ENCODE peak calls at places on chromosomes 2 and 18, in seven cellular contexts. One of them, this sample, is unnamed.

GRCh38 chr18:13429016-13429415 is 210.5 kb downstream of the LDLRAD4 start:
- DNase-seq in CD8-positive, alpha-beta memory T cell: no peak
- DNase-seq in fibroblast of the conjunctiva: no peak
- DNase-seq in pulmonary artery endothelial cell: no peak
- DNase-seq in NB4: no peak
- DNase-seq in HT1080: no peak
- DNase-seq in activated CD8-positive, alpha-beta T cell treated with anti-CD3 and anti-CD28 coated beads for 36 hours: no peak
- DNase-seq in this sample: no peak

GRCh38 chr18:40651163-40651562 is 1303.9 kb upstream of the PIK3C3 start:
- DNase-seq in CD8-positive, alpha-beta memory T cell: no peak
- DNase-seq in fibroblast of the conjunctiva: no peak
- DNase-seq in pulmonary artery endothelial cell: no peak
- DNase-seq in NB4: no peak
- DNase-seq in HT1080: no peak
- DNase-seq in activated CD8-positive, alpha-beta T cell treated with anti-CD3 and anti-CD28 coated beads for 36 hours: no peak
- DNase-seq in this sample: no peak

GRCh38 chr2:65103013-65103720 is 26.7 kb downstream of the RAB1A start:
- DNase-seq in CD8-positive, alpha-beta memory T cell: no peak
- DNase-seq in fibroblast of the conjunctiva: no peak
- DNase-seq in pulmonary artery endothelial cell: no peak
- DNase-seq in NB4: no peak
- DNase-seq in HT1080: no peak
- DNase-seq in activated CD8-positive, alpha-beta T cell treated with anti-CD3 and anti-CD28 coated beads for 36 hours: no peak
- DNase-seq in this sample: no peak

GRCh38 chr2:127663566-127664064 is 11.7 kb downstream of the LIMS2 start:
- DNase-seq in CD8-positive, alpha-beta memory T cell: no peak
- DNase-seq in fibroblast of the conjunctiva: no peak
- DNase-seq in pulmonary artery endothelial cell: no peak
- DNase-seq in NB4: no peak
- DNase-seq in HT1080: no peak
- DNase-seq in activated CD8-positive, alpha-beta T cell treated with anti-CD3 and anti-CD28 coated beads for 36 hours: no peak
- DNase-seq in this sample: no peak

GRCh38 chr2:240873098-240873788 is 4.6 kb downstream of the AGXT start:
- DNase-seq in CD8-positive, alpha-beta memory T cell: no peak
- DNase-seq in fibroblast of the conjunctiva: no peak
- DNase-seq in pulmonary artery endothelial cell: no peak
- DNase-seq in NB4: no peak
- DNase-seq in HT1080: no peak
- DNase-seq in activated CD8-positive, alpha-beta T cell treated with anti-CD3 and anti-CD28 coated beads for 36 hours: no peak
- DNase-seq in this sample: no peak

GRCh38 chr2:10161961-10162441 is 39.5 kb downstream of the RRM2 start:
- DNase-seq in CD8-positive, alpha-beta memory T cell: no peak
- DNase-seq in fibroblast of the conjunctiva: no peak
- DNase-seq in pulmonary artery endothelial cell: no peak
- DNase-seq in NB4: no peak
- DNase-seq in HT1080: peak
- DNase-seq in activated CD8-positive, alpha-beta T cell treated with anti-CD3 and anti-CD28 coated beads for 36 hours: no peak
- DNase-seq in this sample: no peak

GRCh38 chr2:221372156-221372870 is 199.8 kb downstream of the EPHA4 start:
- DNase-seq in CD8-positive, alpha-beta memory T cell: no peak
- DNase-seq in fibroblast of the conjunctiva: no peak
- DNase-seq in pulmonary artery endothelial cell: no peak
- DNase-seq in NB4: no peak
- DNase-seq in HT1080: peak
- DNase-seq in activated CD8-positive, alpha-beta T cell treated with anti-CD3 and anti-CD28 coated beads for 36 hours: no peak
- DNase-seq in this sample: no peak

GRCh38 chr18:10040287-10041011 is 126.6 kb downstream of the VAPA start:
- DNase-seq in CD8-positive, alpha-beta memory T cell: no peak
- DNase-seq in fibroblast of the conjunctiva: no peak
- DNase-seq in pulmonary artery endothelial cell: no peak
- DNase-seq in NB4: no peak
- DNase-seq in HT1080: no peak
- DNase-seq in activated CD8-positive, alpha-beta T cell treated with anti-CD3 and anti-CD28 coated beads for 36 hours: no peak
- DNase-seq in this sample: no peak

GRCh38 chr2:47346669-47347068 is 56.3 kb upstream of the MSH2 start:
- DNase-seq in CD8-positive, alpha-beta memory T cell: no peak
- DNase-seq in fibroblast of the conjunctiva: no peak
- DNase-seq in pulmonary artery endothelial cell: no peak
- DNase-seq in NB4: no peak
- DNase-seq in HT1080: no peak
- DNase-seq in activated CD8-positive, alpha-beta T cell treated with anti-CD3 and anti-CD28 coated beads for 36 hours: no peak
- DNase-seq in this sample: no peak

GRCh38 chr18:79887181-79888000 is 64.1 kb downstream of the SLC66A2 start:
- DNase-seq in CD8-positive, alpha-beta memory T cell: no peak
- DNase-seq in fibroblast of the conjunctiva: no peak
- DNase-seq in pulmonary artery endothelial cell: no peak
- DNase-seq in NB4: no peak
- DNase-seq in HT1080: no peak
- DNase-seq in activated CD8-positive, alpha-beta T cell treated with anti-CD3 and anti-CD28 coated beads for 36 hours: no peak
- DNase-seq in this sample: no peak

GRCh38 chr18:2368102-2368501 is 203.2 kb downstream of the METTL4 start:
- DNase-seq in CD8-positive, alpha-beta memory T cell: no peak
- DNase-seq in fibroblast of the conjunctiva: no peak
- DNase-seq in pulmonary artery endothelial cell: no peak
- DNase-seq in NB4: no peak
- DNase-seq in HT1080: no peak
- DNase-seq in activated CD8-positive, alpha-beta T cell treated with anti-CD3 and anti-CD28 coated beads for 36 hours: no peak
- DNase-seq in this sample: no peak

This sample was measured in retinal pigment epithelial cell.